ENCODE peak calls at places on chromosome 9, in five cellular contexts. R, Q, P, T and K are unnamed samples.

GRCh38 chr9:105854056-105854782 is 159.9 kb downstream of the TMEM38B start:
- DNase-seq in R (no peak), Q (no peak), P (no peak), T (no peak), K (no peak)

GRCh38 chr9:3922846-3923245 is 377.0 kb downstream of the GLIS3 start:
- DNase-seq in R (no peak), Q (no peak), P (peak; percentile 14), T (no peak), K (no peak)

GRCh38 chr9:115103746-115104477 is 14.0 kb downstream of the TNC start:
- DNase-seq in R (no peak), Q (no peak), P (no peak), T (no peak), K (no peak)

GRCh38 chr9:6955251-6955921 is 197.6 kb downstream of the KDM4C start:
- DNase-seq in R (peak; percentile 77), Q (peak; percentile 41), P (peak; percentile 80), T (no peak), K (peak; percentile 25)

GRCh38 chr9:81473708-81474107 is 215.6 kb downstream of the TLE1 start:
- DNase-seq in R (peak; percentile 67), Q (no peak), P (no peak), T (no peak), K (no peak)

GRCh38 chr9:79335987-79336386 is 235.8 kb upstream of the TLE4 start:
- DNase-seq in R (no peak), Q (no peak), P (no peak), T (no peak), K (no peak)

GRCh38 chr9:121929893-121930875 is 162.9 kb downstream of the TTLL11 start:
- DNase-seq in R (no peak), Q (peak; percentile 27), P (no peak), T (no peak), K (no peak)

GRCh38 chr9:89179920-89180667 is 1.5 kb upstream of the SHC3 start:
- DNase-seq in R (peak; percentile 97), Q (peak; percentile 30), P (peak; percentile 96), T (peak; percentile 83), K (peak; percentile 51)

GRCh38 chr9:119289740-119290139 is 79.5 kb downstream of the BRINP1 start:
- DNase-seq in R (no peak), Q (peak; percentile 73), P (peak; percentile 17), T (no peak), K (peak; percentile 58)

DNA sequence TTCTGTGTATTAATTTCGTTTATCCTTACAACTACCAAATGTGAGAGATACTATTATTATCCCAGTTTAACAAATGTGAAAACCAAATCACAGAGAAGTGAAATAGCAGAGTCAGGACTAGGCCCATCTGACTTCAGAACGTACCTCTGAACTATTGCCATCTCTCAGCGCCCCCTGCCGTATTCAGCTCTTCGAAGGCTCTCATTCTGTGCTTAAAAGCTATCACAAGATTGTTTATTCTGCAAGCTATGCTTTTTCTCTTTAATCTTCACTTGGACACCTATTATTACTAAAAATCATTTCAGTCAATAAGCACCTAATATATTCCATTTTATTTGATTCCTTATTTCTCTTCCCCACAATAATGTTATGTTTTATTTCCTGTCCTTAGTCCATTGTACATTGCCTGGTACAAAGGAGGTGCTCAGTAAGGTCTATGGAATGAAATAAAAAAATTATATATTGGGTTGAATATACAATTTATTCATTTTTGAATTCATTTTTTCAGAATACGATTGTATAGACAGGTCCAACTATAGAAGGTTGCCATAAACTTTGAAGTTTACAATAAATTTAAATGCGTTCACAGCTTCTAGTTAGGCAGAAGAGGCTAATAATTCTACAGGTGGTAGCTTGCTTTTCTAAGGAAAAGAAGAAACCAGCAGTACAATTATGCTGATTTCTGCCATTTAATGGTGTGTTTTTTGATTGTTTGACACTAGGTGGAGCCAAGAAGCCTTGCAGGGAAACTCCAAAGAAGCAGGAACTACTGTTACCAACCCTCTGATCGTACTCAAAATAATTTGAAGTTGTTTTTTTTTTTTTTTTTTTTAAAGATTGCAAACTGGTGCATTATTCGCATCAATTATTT is 202.2 kb upstream of the DMRTA1 start:
- DNase-seq in R (peak; percentile 63), Q (peak; percentile 48), P (peak; percentile 78), T (peak; percentile 63), K (peak; percentile 36)
- TF ChIP-seq CTCF in R (peak; percentile 67), Q (peak; percentile 55), P (peak; percentile 72), T (peak; percentile 40), K (peak; percentile 67)

DNA sequence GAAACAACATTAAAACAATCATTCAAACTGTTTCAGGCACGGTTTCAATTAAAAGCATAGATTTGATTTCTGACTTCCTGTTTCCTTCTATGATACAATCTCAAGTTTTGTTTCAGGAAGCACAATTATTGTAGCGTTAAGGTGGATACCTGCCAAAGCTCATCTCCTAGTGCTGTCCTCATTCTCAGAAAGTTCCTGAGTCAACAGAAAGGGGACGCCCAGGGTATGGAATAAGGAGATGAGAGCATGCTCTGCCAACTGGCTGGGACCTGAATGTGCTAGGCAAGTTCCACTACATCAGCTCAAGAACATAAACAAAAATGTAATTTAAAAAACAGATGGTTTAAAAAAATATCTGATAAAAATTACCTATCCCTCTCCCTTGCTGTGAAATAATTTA is 2.1 kb upstream of the TRIM14 start:
- DNase-seq in R (no peak), Q (no peak), P (peak; percentile 33), T (no peak), K (no peak)
- TF ChIP-seq CTCF in R (no peak), Q (no peak), P (peak; percentile 22), T (no peak), K (no peak)

GRCh38 chr9:30713279-30713678 is 1671.2 kb upstream of the ACO1 start:
- DNase-seq in R (no peak), Q (no peak), P (no peak), T (no peak), K (no peak)
- TF ChIP-seq CTCF in R (no peak), Q (no peak), P (no peak), T (no peak), K (no peak)

GRCh38 chr9:131312822-131313770 is 23.6 kb downstream of the PLPP7 start:
- DNase-seq in R (no peak), Q (no peak), P (no peak), T (no peak), K (no peak)

GRCh38 chr9:131312246-131312645 is 22.7 kb downstream of the PLPP7 start:
- DNase-seq in R (no peak), Q (no peak), P (no peak), T (no peak), K (no peak)

GRCh38 chr9:131309526-131310276 is 20.2 kb downstream of the PLPP7 start:
- DNase-seq in R (no peak), Q (no peak), P (no peak), T (no peak), K (no peak)

GRCh38 chr9:131308906-131309305 is 19.4 kb downstream of the PLPP7 start:
- DNase-seq in R (no peak), Q (no peak), P (no peak), T (no peak), K (no peak)

GRCh38 chr9:131310833-131311554 is 21.5 kb downstream of the PLPP7 start:
- DNase-seq in R (no peak), Q (peak; percentile 35), P (no peak), T (no peak), K (peak; percentile 53)
- TF ChIP-seq CTCF in R (no peak), Q (no peak), P (no peak), T (no peak), K (no peak)

GRCh38 chr9:133801739-133802138 is 63.6 kb upstream of the SARDH start:
- DNase-seq in R (no peak), Q (no peak), P (no peak), T (no peak), K (no peak)

GRCh38 chr9:133798160-133798559 is 60.0 kb upstream of the SARDH start:
- DNase-seq in R (no peak), Q (no peak), P (no peak), T (no peak), K (no peak)

GRCh38 chr9:133799106-133799505 is 61.0 kb upstream of the SARDH start:
- DNase-seq in R (no peak), Q (no peak), P (no peak), T (no peak), K (no peak)

GRCh38 chr9:133800266-133800665 is 62.1 kb upstream of the SARDH start:
- DNase-seq in R (no peak), Q (no peak), P (no peak), T (no peak), K (no peak)

DNA sequence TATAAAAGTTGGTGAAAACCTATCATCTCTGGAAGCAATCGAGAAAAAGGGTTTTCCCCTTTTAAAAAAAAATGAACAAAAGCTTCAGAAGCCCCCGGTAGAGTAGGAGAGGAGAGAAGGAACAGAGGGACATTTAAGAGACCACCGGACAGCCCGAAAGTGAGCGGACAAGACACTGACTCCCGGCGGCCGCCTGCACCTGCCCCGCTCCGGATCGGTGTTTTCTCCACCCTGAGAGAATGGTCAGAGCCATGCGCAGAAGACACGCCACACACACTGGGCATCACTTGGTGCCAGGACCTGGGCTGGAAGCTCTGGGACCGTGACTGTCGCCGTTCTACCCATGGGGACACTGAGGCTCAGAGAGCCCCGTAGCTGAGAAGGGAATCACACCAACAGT is 61.6 kb upstream of the SARDH start:
- DNase-seq in R (no peak), Q (no peak), P (no peak), T (no peak), K (no peak)
- TF ChIP-seq CTCF in R (no peak), Q (no peak), P (no peak), T (no peak), K (no peak)

GRCh38 chr9:16918920-16919319 is 48.5 kb upstream of the BNC2 start:
- DNase-seq in R (no peak), Q (no peak), P (peak; percentile 57), T (no peak), K (no peak)

GRCh38 chr9:16925426-16925825 is 55.0 kb upstream of the BNC2 start:
- DNase-seq in R (peak; percentile 63), Q (no peak), P (no peak), T (no peak), K (no peak)

GRCh38 chr9:16924311-16924915 is 53.9 kb upstream of the BNC2 start:
- DNase-seq in R (no peak), Q (no peak), P (no peak), T (no peak), K (no peak)

DNA sequence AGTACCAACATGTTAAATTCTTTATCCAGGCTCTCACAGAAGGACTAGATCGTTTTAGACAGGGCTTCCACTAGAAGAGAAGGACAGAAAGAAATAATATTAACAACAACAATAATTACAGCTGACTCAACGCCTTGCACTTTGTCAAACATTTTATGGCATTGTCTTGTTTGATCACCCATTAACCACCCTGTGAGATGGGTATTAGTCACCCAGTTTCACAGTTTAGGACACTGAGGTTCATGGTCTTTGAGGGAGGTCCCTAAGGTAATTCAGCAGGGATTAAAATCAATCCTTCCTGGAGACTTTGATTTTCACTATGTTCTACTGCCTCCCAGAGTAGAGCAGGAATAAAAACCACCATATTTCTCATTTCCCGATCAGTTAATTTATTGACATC is 51.4 kb upstream of the BNC2 start:
- DNase-seq in R (no peak), Q (no peak), P (no peak), T (no peak), K (no peak)
- TF ChIP-seq CTCF in R (no peak), Q (no peak), P (no peak), T (no peak), K (no peak)